ENCODE peak calls at places on chromosomes 1 and 21, in four cellular contexts. P is K562, G is IMR-90, Q is GM12878. O is an unnamed sample. For H3K27me3, the result is how much of the 10 kb centered on the place peaks cover.

GRCh38 chr1:15610167-15610566 is 7.1 kb upstream of the DDI2 start:
- DNase-seq in P (no peak), G (no peak), Q (no peak), O (no peak)

GRCh38 chr1:8343464-8344001 is 25.6 kb downstream of the SLC45A1 start:
- DNase-seq in P (no peak), G (peak), Q (no peak), O (peak)

GRCh38 chr1:15509586-15509985 is 14.4 kb downstream of the CASP9 start:
- DNase-seq in P (no peak), G (no peak), Q (no peak), O (no peak)

GRCh38 chr1:30789388-30790255 is 32.0 kb upstream of the LAPTM5 start:
- DNase-seq in P (no peak), G (no peak), Q (no peak), O (no peak)

GRCh38 chr1:200411406-200412257 is 1.8 kb upstream of the ZNF281 start:
- DNase-seq in P (no peak), G (no peak), Q (no peak), O (no peak)

GRCh38 chr1:223180803-223181321 is 37.8 kb upstream of the TLR5 start:
- DNase-seq in P (no peak), G (no peak), Q (peak), O (no peak)

GRCh38 chr1:40861227-40862003 is 748 bp downstream of the CITED4 start:
- DNase-seq in P (no peak), G (peak), Q (no peak), O (no peak)

GRCh38 chr1:54981466-54981865 is 1.0 kb downstream of the TMEM61 start:
- DNase-seq in P (no peak), G (no peak), Q (no peak), O (no peak)

GRCh38 chr21:42850866-42851391 is 28.4 kb downstream of the WDR4 start:
- DNase-seq in P (peak), G (no peak), Q (no peak), O (no peak)

GRCh38 chr1:39102537-39103320 is 76.6 kb downstream of the NDUFS5 start:
- DNase-seq in P (peak), G (peak), Q (peak), O (peak)

GRCh38 chr1:113592223-113592622 is 167.1 kb downstream of the PHTF1 start:
- DNase-seq in P (no peak), G (no peak), Q (no peak), O (no peak)

GRCh38 chr21:43021191-43021590 is 46.8 kb downstream of the PKNOX1 start:
- DNase-seq in P (no peak), G (no peak), Q (no peak), O (no peak)

GRCh38 chr1:212162635-212163034 is 122.6 kb upstream of the PPP2R5A start:
- DNase-seq in P (peak), G (peak), Q (peak), O (peak)

GRCh38 chr1:37480581-37481288 is 6.4 kb downstream of the ZC3H12A start:
- DNase-seq in P (no peak), G (no peak), Q (no peak), O (no peak)

GRCh38 chr21:37564341-37564923 is 197.9 kb downstream of the DYRK1A start:
- DNase-seq in P (peak), G (peak), Q (peak), O (peak)

GRCh38 chr1:6690186-6690585 is 11.4 kb downstream of the DNAJC11 start:
- DNase-seq in P (no peak), G (no peak), Q (no peak), O (no peak)

GRCh38 chr21:17622018-17622417 is 9.3 kb upstream of the BTG3 start:
- DNase-seq in P (no peak), G (no peak), Q (no peak), O (no peak)

GRCh38 chr1:145996433-145997155 is at the start of gene TXNIP:
- DNase-seq in P (peak), G (peak), Q (peak), O (peak)

GRCh38 chr21:41817228-41817627 is 50.4 kb upstream of the RIPK4 start:
- DNase-seq in P (peak), G (peak), Q (no peak), O (peak)

GRCh38 chr1:90707363-90707710 is 9.8 kb downstream of the BARHL2 start:
- DNase-seq in P (peak), G (peak), Q (no peak), O (no peak)

GRCh38 chr1:193058529-193059281 is 455 bp downstream of the UCHL5 start:
- DNase-seq in P (peak), G (peak), Q (peak), O (peak)

GRCh38 chr21:35195232-35195631 is 146.1 kb upstream of the RUNX1 start:
- DNase-seq in P (peak), G (no peak), Q (no peak), O (no peak)

GRCh38 chr1:13535227-13535626 is 21.4 kb upstream of the LRRC38 start:
- DNase-seq in P (no peak), G (no peak), Q (no peak), O (no peak)

GRCh38 chr1:21874778-21875547 is 62.1 kb downstream of the HSPG2 start:
- DNase-seq in P (no peak), G (no peak), Q (no peak), O (no peak)

GRCh38 chr1:31549807-31550620 is 26.3 kb upstream of the TINAGL1 start:
- DNase-seq in P (no peak), G (no peak), Q (peak), O (peak)

GRCh38 chr1:15213333-15213732 is 33.7 kb upstream of the FHAD1 start:
- DNase-seq in P (no peak), G (peak), Q (no peak), O (no peak)

GRCh38 chr1:183863852-183864251 is 58.9 kb downstream of the RGL1 start:
- DNase-seq in P (no peak), G (no peak), Q (no peak), O (no peak)

GRCh38 chr1:211326140-211326527 is 499 bp upstream of the TRAF5 start:
- DNase-seq in P (no peak), G (no peak), Q (no peak), O (peak)

GRCh38 chr1:178688244-178688643 is 36.8 kb upstream of the RALGPS2 start:
- DNase-seq in P (no peak), G (peak), Q (no peak), O (no peak)

GRCh38 chr1:38129971-38130370 is 83.4 kb upstream of the POU3F1 start:
- DNase-seq in P (no peak), G (peak), Q (no peak), O (peak)

GRCh38 chr1:169890761-169891538 is 2.7 kb downstream of the SCYL3 start:
- DNase-seq in P (no peak), G (no peak), Q (peak), O (peak)

GRCh38 chr1:158037876-158038359 is 44.5 kb downstream of the KIRREL1 start:
- DNase-seq in P (no peak), G (peak), Q (no peak), O (peak)

GRCh38 chr1:174872615-174873058 is 127.1 kb upstream of the CACYBP start:
- DNase-seq in P (peak), G (peak), Q (no peak), O (no peak)

GRCh38 chr1:116544588-116545358 is 26.1 kb downstream of the CD58 start:
- DNase-seq in P (no peak), G (no peak), Q (no peak), O (no peak)

GRCh38 chr1:65509912-65510680 is 89.6 kb downstream of the LEPR start:
- DNase-seq in P (no peak), G (peak), Q (no peak), O (peak)

GRCh38 chr1:25744140-25744581 is 55.8 kb upstream of the SELENON start:
- DNase-seq in P (peak), G (peak), Q (no peak), O (peak)

DNA sequence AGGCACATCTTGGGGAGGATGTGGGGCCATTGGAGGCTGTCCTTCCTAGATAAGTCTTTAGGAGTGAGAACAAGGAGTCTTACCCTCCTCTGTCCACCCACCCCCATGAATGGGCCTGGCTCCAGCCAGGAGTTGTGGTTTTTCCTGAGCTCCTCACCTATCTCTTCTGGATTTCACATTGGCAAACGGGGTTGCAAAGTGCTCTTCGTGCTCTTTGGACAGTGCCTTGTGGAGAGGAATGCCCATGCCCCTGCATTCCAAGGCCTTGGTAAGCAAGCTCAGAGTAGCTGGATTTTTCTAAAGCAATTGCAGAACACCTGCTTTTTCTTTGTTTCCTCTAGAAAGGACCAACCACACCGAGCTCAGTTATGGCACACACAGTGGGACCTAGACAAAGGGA is 152.1 kb upstream of the CAMK1G start:
- DNase-seq in P (no peak), G (no peak), Q (no peak), O (no peak)
- H3K27me3 ChIP-seq in P (under half), G (under half), Q (under half), O (under half)

DNA sequence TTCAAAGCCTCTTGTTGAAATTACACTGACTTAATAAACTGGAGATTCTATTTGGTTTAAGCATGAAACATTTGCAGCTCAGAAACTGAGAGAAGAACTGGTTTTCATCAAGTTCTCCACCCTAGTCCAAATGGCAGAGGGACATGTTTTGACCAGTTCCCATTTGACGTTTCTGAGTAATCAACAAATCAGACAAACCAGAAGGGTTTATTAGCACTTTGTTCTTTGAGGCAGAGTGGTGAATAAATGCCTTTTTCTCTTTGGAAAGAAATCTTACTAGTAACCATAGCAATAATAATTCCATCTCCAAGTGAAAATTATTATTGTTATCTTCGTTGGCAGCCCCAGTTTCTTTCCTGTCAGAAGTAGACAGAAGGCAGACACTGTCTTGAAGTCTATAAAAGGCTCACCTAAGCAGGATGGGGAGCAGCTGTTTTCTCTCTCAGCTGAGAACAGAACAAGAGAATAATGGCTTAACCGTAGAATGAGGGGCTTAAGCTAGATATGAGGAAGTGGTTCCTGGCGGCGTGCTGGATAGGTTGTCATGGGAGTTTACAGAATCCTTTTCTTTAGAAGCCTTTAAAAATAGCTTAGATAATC is 391.6 kb downstream of the PBX1 start:
- DNase-seq in P (no peak), G (no peak), Q (no peak), O (no peak)
- TF ChIP-seq FOS in P (no peak), G (no peak), Q (no peak), O (no peak)

DNA sequence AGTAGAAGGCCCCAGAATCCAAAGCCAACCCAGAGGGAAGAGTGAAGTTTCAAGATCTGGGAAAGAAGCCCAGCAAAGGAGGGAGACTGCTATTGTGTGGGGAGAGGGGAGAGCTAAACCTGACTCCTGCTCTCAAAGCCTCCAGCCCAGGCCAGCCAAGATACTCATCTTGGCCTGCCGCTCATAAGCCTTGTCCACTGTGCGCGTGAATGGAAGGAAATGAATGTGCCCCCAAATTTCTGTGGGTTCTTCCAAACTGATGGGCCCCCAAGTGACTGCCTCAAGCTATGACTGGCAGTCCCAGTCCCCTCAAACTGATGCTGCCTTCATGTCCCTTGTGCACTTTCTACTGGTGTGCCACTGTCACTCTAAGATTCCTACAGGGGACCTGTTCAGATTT is 2.0 kb downstream of the PLXNA2 start:
- DNase-seq in P (peak), G (no peak), Q (no peak), O (no peak)
- H3K27me3 ChIP-seq in P (under half), G (under half), Q (under half), O (under half)

DNA sequence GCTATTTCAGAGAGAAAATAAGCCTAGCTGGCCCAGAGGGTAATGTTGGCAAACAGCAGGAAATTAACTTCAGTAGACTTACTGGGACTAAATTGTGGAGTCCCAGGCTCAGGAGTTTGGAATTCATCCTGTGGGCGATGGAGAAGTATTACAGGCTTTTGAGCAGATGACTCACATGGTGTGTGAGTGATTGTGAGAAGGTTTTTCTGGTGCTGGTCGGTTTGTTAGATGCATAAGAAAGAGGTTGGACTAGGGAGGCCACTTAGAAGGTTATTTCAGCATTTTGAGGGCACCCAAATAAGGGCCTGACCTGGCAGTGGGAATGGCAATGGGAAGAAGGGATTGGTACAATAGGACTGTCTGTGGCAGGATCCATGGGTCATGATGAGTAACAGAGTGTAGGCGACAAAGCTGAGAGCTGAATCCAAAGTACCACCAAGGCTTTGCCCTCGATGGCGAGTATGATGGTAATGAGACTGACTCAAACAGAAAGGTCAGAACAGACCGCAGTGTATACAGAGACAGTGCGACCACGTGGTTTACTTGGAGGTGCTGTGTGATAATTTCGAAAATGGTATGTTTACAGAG is 69.2 kb upstream of the KIF26B start:
- DNase-seq in P (no peak), G (peak), Q (peak), O (no peak)
- TF ChIP-seq FOS in P (no peak), G (peak), Q (no peak), O (no peak)

DNA sequence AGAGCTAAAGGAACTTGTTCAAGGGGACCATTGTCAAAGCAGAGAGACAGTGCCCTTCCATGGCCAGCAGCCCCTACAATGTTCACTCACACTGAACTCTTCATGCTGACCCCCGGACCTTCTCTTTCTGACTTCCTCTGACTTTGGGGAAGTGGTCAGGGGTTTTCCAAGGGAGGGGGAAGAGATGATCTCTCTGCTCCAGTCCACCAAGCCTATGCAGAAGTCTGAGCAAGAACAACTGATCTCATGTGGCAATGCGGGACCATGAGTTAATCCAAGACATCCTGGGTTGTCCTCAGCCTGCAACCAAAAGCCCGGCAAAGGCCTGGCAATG is 11.6 kb upstream of the ARHGEF2 start:
- DNase-seq in P (no peak), G (no peak), Q (no peak), O (no peak)
- H3K27me3 ChIP-seq in P (under half), G (under half), Q (under half), O (under half)

GRCh38 chr1:234708700-234709395 is 98.9 kb upstream of the IRF2BP2 start:
- DNase-seq in P (no peak), G (no peak), Q (no peak), O (no peak)
- TF ChIP-seq FOS in P (no peak), G (no peak), Q (no peak), O (no peak)

GRCh38 chr1:1203561-1204424 is 2.6 kb downstream of the TNFRSF18 start:
- DNase-seq in P (peak), G (no peak), Q (no peak), O (no peak)

GRCh38 chr1:1200876-1201810 is 5.2 kb downstream of the TNFRSF18 start:
- DNase-seq in P (peak), G (peak), Q (no peak), O (peak)

GRCh38 chr1:1204425-1204920 is 1.9 kb downstream of the TNFRSF18 start:
- DNase-seq in P (no peak), G (no peak), Q (no peak), O (no peak)

GRCh38 chr1:1204998-1205768 is 1.2 kb downstream of the TNFRSF18 start:
- DNase-seq in P (no peak), G (no peak), Q (no peak), O (no peak)

GRCh38 chr1:1202831-1203560 is 3.4 kb downstream of the TNFRSF18 start:
- DNase-seq in P (no peak), G (no peak), Q (no peak), O (no peak)
- H3K27me3 ChIP-seq in P (under half), G (under half), Q (under half), O (under half)

DNA sequence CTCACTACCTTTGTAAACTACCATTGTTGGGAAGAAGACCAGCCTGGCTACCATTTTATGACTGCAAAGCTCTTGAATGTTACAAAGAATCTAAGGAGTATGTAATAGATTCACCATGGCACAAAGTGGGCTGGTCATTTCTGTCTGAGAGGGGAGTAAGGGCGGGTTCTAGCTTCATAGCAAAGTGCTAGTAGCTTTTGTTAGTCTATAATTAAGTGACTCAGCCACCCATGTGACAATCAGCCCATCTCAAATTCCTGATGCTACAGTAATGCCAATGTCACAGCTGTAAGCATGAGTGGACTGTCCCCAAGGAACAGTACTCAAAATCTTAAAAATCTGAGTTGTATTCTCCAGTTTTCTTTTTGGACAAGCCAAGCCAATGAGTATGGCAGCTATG is 15.4 kb upstream of the OTUD3 start:
- DNase-seq in P (no peak), G (no peak), Q (no peak), O (no peak)
- TF ChIP-seq FOS in P (no peak), G (no peak), Q (no peak), O (no peak)

DNA sequence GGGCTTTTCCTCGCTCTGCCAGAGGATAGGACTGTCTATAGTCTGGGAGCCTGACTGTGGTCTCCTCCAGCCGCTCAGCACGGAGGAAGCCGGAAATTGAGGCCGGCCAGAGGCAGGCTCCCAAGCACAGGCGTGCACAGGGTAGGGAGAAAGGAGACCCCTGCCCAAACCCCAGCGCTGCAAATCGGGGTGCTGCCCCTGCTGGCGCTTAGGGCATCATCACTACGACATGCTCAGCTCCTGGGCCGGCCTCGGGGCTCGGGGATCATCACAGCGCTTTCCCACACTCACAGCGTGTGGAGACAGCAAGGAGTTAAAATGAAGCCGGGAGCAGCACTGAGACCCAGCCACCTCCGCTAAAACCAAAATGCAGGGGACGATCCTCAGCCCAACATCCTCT is 62.8 kb upstream of the ARHGEF16 start:
- DNase-seq in P (no peak), G (no peak), Q (no peak), O (no peak)
- H3K27me3 ChIP-seq in P (half or more), G (half or more), Q (under half), O (under half)

O was measured in endothelial cell of umbilical vein.